ENCODE peak calls at places on chromosomes 12 and 14, in ten cellular contexts. One of them, this sample, is unnamed. For H3K4me1, the result is how much of the 10 kb centered on the place peaks cover.

GRCh38 chr12:44021471-44021971 is 185.6 kb downstream of the TMEM117 start:
- DNase-seq in uterus: no peak
- DNase-seq in adrenal gland: no peak
- DNase-seq in MM.1S: peak
- DNase-seq in psoas muscle: no peak
- DNase-seq in CD8-positive, alpha-beta T cell: no peak
- DNase-seq in effector memory CD4-positive, alpha-beta T cell: no peak
- DNase-seq in pancreas: no peak
- DNase-seq in cardiac muscle cell: no peak
- DNase-seq in endodermal cell: no peak
- DNase-seq in this sample: no peak

GRCh38 chr14:60926002-60926401 is 54.9 kb downstream of the TRMT5 start:
- DNase-seq in MM.1S: no peak
- DNase-seq in cardiac muscle cell: no peak
- DNase-seq in CD8-positive, alpha-beta T cell: no peak
- DNase-seq in uterus: no peak
- DNase-seq in adrenal gland: no peak
- DNase-seq in effector memory CD4-positive, alpha-beta T cell: no peak
- DNase-seq in psoas muscle: no peak
- DNase-seq in endodermal cell: no peak
- DNase-seq in pancreas: no peak
- DNase-seq in this sample: no peak

GRCh38 chr14:66432334-66432733 is 53.8 kb upstream of the CCDC196 start:
- DNase-seq in effector memory CD4-positive, alpha-beta T cell: no peak
- DNase-seq in CD8-positive, alpha-beta T cell: no peak
- DNase-seq in uterus: no peak
- DNase-seq in cardiac muscle cell: no peak
- DNase-seq in pancreas: no peak
- DNase-seq in adrenal gland: no peak
- DNase-seq in MM.1S: no peak
- DNase-seq in psoas muscle: no peak
- DNase-seq in endodermal cell: no peak
- DNase-seq in this sample: no peak

GRCh38 chr12:26022043-26022442 is 63.6 kb downstream of the RASSF8 start:
- DNase-seq in CD8-positive, alpha-beta T cell: no peak
- DNase-seq in uterus: no peak
- DNase-seq in cardiac muscle cell: no peak
- DNase-seq in adrenal gland: no peak
- DNase-seq in effector memory CD4-positive, alpha-beta T cell: no peak
- DNase-seq in pancreas: no peak
- DNase-seq in MM.1S: no peak
- DNase-seq in endodermal cell: no peak
- DNase-seq in psoas muscle: no peak
- DNase-seq in this sample: no peak

GRCh38 chr14:35196571-35196970 is 74.2 kb downstream of the PRORP start:
- DNase-seq in psoas muscle: no peak
- DNase-seq in uterus: no peak
- DNase-seq in effector memory CD4-positive, alpha-beta T cell: no peak
- DNase-seq in CD8-positive, alpha-beta T cell: no peak
- DNase-seq in MM.1S: no peak
- DNase-seq in pancreas: no peak
- DNase-seq in endodermal cell: no peak
- DNase-seq in adrenal gland: no peak
- DNase-seq in cardiac muscle cell: no peak
- DNase-seq in this sample: no peak

GRCh38 chr12:103588680-103589079 is 1.6 kb downstream of the STAB2 start:
- DNase-seq in endodermal cell: no peak
- DNase-seq in adrenal gland: no peak
- DNase-seq in MM.1S: peak
- DNase-seq in effector memory CD4-positive, alpha-beta T cell: no peak
- DNase-seq in uterus: no peak
- DNase-seq in cardiac muscle cell: no peak
- DNase-seq in psoas muscle: no peak
- DNase-seq in pancreas: no peak
- DNase-seq in CD8-positive, alpha-beta T cell: no peak
- DNase-seq in this sample: no peak

GRCh38 chr12:2501464-2502181 is 293.1 kb upstream of the FKBP4 start:
- DNase-seq in psoas muscle: no peak
- DNase-seq in pancreas: no peak
- DNase-seq in adrenal gland: no peak
- DNase-seq in endodermal cell: no peak
- DNase-seq in uterus: no peak
- DNase-seq in MM.1S: no peak
- DNase-seq in CD8-positive, alpha-beta T cell: no peak
- DNase-seq in cardiac muscle cell: peak
- DNase-seq in effector memory CD4-positive, alpha-beta T cell: no peak
- DNase-seq in this sample: no peak

GRCh38 chr12:94676011-94676709 is 25.8 kb upstream of the TMCC3 start:
- DNase-seq in CD8-positive, alpha-beta T cell: peak
- DNase-seq in adrenal gland: peak
- DNase-seq in uterus: no peak
- DNase-seq in pancreas: peak
- DNase-seq in MM.1S: no peak
- DNase-seq in cardiac muscle cell: no peak
- DNase-seq in endodermal cell: peak
- DNase-seq in effector memory CD4-positive, alpha-beta T cell: no peak
- DNase-seq in psoas muscle: no peak
- DNase-seq in this sample: peak

GRCh38 chr12:119020377-119021360 is 39.3 kb downstream of the SRRM4 start:
- DNase-seq in endodermal cell: peak
- DNase-seq in adrenal gland: peak
- DNase-seq in MM.1S: no peak
- DNase-seq in psoas muscle: no peak
- DNase-seq in effector memory CD4-positive, alpha-beta T cell: no peak
- DNase-seq in pancreas: peak
- DNase-seq in CD8-positive, alpha-beta T cell: no peak
- DNase-seq in cardiac muscle cell: peak
- DNase-seq in uterus: no peak
- DNase-seq in this sample: no peak

GRCh38 chr12:54273981-54274380 is 5.9 kb downstream of the CBX5 start:
- DNase-seq in effector memory CD4-positive, alpha-beta T cell: no peak
- DNase-seq in pancreas: no peak
- DNase-seq in adrenal gland: no peak
- DNase-seq in psoas muscle: no peak
- DNase-seq in cardiac muscle cell: no peak
- DNase-seq in uterus: no peak
- DNase-seq in MM.1S: no peak
- DNase-seq in endodermal cell: no peak
- DNase-seq in CD8-positive, alpha-beta T cell: no peak
- DNase-seq in this sample: no peak

GRCh38 chr12:123987022-123987421 is 14.0 kb downstream of the ZNF664 start:
- DNase-seq in adrenal gland: no peak
- DNase-seq in MM.1S: no peak
- DNase-seq in endodermal cell: no peak
- DNase-seq in pancreas: no peak
- DNase-seq in effector memory CD4-positive, alpha-beta T cell: no peak
- DNase-seq in cardiac muscle cell: no peak
- DNase-seq in uterus: no peak
- DNase-seq in psoas muscle: no peak
- DNase-seq in CD8-positive, alpha-beta T cell: no peak
- DNase-seq in this sample: no peak

GRCh38 chr12:54162741-54163140 is 26.0 kb downstream of the SMUG1 start:
- DNase-seq in effector memory CD4-positive, alpha-beta T cell: no peak
- DNase-seq in adrenal gland: no peak
- DNase-seq in psoas muscle: no peak
- DNase-seq in MM.1S: no peak
- DNase-seq in cardiac muscle cell: no peak
- DNase-seq in CD8-positive, alpha-beta T cell: no peak
- DNase-seq in uterus: no peak
- DNase-seq in endodermal cell: no peak
- DNase-seq in pancreas: no peak
- DNase-seq in this sample: no peak

GRCh38 chr12:109088818-109089217 is 4.5 kb downstream of the ALKBH2 start:
- DNase-seq in effector memory CD4-positive, alpha-beta T cell: no peak
- DNase-seq in MM.1S: no peak
- DNase-seq in pancreas: no peak
- DNase-seq in CD8-positive, alpha-beta T cell: no peak
- DNase-seq in cardiac muscle cell: no peak
- DNase-seq in psoas muscle: no peak
- DNase-seq in adrenal gland: no peak
- DNase-seq in uterus: no peak
- DNase-seq in endodermal cell: peak
- DNase-seq in this sample: no peak
- H3K27ac ChIP-seq in effector memory CD4-positive, alpha-beta T cell: no peak
- H3K27ac ChIP-seq in MM.1S: no peak
- H3K27ac ChIP-seq in pancreas: no peak
- H3K27ac ChIP-seq in CD8-positive, alpha-beta T cell: no peak
- H3K27ac ChIP-seq in cardiac muscle cell: no peak
- H3K27ac ChIP-seq in psoas muscle: no peak
- H3K27ac ChIP-seq in adrenal gland: no peak
- H3K27ac ChIP-seq in uterus: no peak
- H3K27ac ChIP-seq in endodermal cell: no peak
- H3K27ac ChIP-seq in this sample: no peak

GRCh38 chr12:121578230-121579189 is 2.3 kb downstream of the KDM2B start:
- DNase-seq in effector memory CD4-positive, alpha-beta T cell: no peak
- DNase-seq in cardiac muscle cell: peak
- DNase-seq in CD8-positive, alpha-beta T cell: no peak
- DNase-seq in pancreas: peak
- DNase-seq in endodermal cell: peak
- DNase-seq in adrenal gland: peak
- DNase-seq in psoas muscle: peak
- DNase-seq in MM.1S: no peak
- DNase-seq in uterus: peak
- DNase-seq in this sample: no peak

GRCh38 chr12:121576851-121577391 is 3.9 kb downstream of the KDM2B start:
- DNase-seq in uterus: peak
- DNase-seq in effector memory CD4-positive, alpha-beta T cell: no peak
- DNase-seq in adrenal gland: no peak
- DNase-seq in MM.1S: no peak
- DNase-seq in psoas muscle: no peak
- DNase-seq in endodermal cell: peak
- DNase-seq in pancreas: no peak
- DNase-seq in cardiac muscle cell: no peak
- DNase-seq in CD8-positive, alpha-beta T cell: no peak
- DNase-seq in this sample: no peak

GRCh38 chr12:121579190-121579791 is 1.5 kb downstream of the KDM2B start:
- DNase-seq in pancreas: peak
- DNase-seq in psoas muscle: peak
- DNase-seq in effector memory CD4-positive, alpha-beta T cell: peak
- DNase-seq in MM.1S: no peak
- DNase-seq in uterus: peak
- DNase-seq in endodermal cell: peak
- DNase-seq in cardiac muscle cell: peak
- DNase-seq in adrenal gland: peak
- DNase-seq in CD8-positive, alpha-beta T cell: peak
- DNase-seq in this sample: peak

GRCh38 chr12:121575952-121576615 is 4.7 kb downstream of the KDM2B start:
- DNase-seq in cardiac muscle cell: no peak
- DNase-seq in uterus: no peak
- DNase-seq in pancreas: no peak
- DNase-seq in endodermal cell: no peak
- DNase-seq in MM.1S: no peak
- DNase-seq in adrenal gland: no peak
- DNase-seq in effector memory CD4-positive, alpha-beta T cell: no peak
- DNase-seq in CD8-positive, alpha-beta T cell: no peak
- DNase-seq in psoas muscle: no peak
- DNase-seq in this sample: no peak

GRCh38 chr12:121577443-121578180 is 3.2 kb downstream of the KDM2B start:
- DNase-seq in pancreas: no peak
- DNase-seq in MM.1S: no peak
- DNase-seq in psoas muscle: no peak
- DNase-seq in adrenal gland: no peak
- DNase-seq in uterus: no peak
- DNase-seq in effector memory CD4-positive, alpha-beta T cell: no peak
- DNase-seq in endodermal cell: peak
- DNase-seq in cardiac muscle cell: peak
- DNase-seq in CD8-positive, alpha-beta T cell: no peak
- DNase-seq in this sample: no peak
- H3K4me1 ChIP-seq in pancreas: under half
- H3K4me1 ChIP-seq in MM.1S: under half
- H3K4me1 ChIP-seq in psoas muscle: under half
- H3K4me1 ChIP-seq in adrenal gland: under half
- H3K4me1 ChIP-seq in uterus: under half
- H3K4me1 ChIP-seq in effector memory CD4-positive, alpha-beta T cell: under half
- H3K4me1 ChIP-seq in endodermal cell: under half
- H3K4me1 ChIP-seq in cardiac muscle cell: under half
- H3K4me1 ChIP-seq in CD8-positive, alpha-beta T cell: under half
- H3K4me1 ChIP-seq in this sample: under half

GRCh38 chr14:50659327-50659974 is 8.7 kb downstream of the SAV1 start:
- DNase-seq in effector memory CD4-positive, alpha-beta T cell: no peak
- DNase-seq in uterus: no peak
- DNase-seq in MM.1S: no peak
- DNase-seq in endodermal cell: no peak
- DNase-seq in adrenal gland: no peak
- DNase-seq in psoas muscle: no peak
- DNase-seq in pancreas: peak
- DNase-seq in cardiac muscle cell: no peak
- DNase-seq in CD8-positive, alpha-beta T cell: no peak
- DNase-seq in this sample: no peak

GRCh38 chr14:50658203-50658602 is 9.9 kb downstream of the SAV1 start:
- DNase-seq in endodermal cell: no peak
- DNase-seq in psoas muscle: no peak
- DNase-seq in CD8-positive, alpha-beta T cell: no peak
- DNase-seq in MM.1S: no peak
- DNase-seq in uterus: no peak
- DNase-seq in pancreas: peak
- DNase-seq in adrenal gland: no peak
- DNase-seq in effector memory CD4-positive, alpha-beta T cell: no peak
- DNase-seq in cardiac muscle cell: no peak
- DNase-seq in this sample: no peak

GRCh38 chr14:50657753-50658152 is 10.4 kb downstream of the SAV1 start:
- DNase-seq in psoas muscle: no peak
- DNase-seq in effector memory CD4-positive, alpha-beta T cell: no peak
- DNase-seq in CD8-positive, alpha-beta T cell: no peak
- DNase-seq in pancreas: no peak
- DNase-seq in endodermal cell: no peak
- DNase-seq in MM.1S: no peak
- DNase-seq in cardiac muscle cell: no peak
- DNase-seq in uterus: no peak
- DNase-seq in adrenal gland: no peak
- DNase-seq in this sample: no peak
- H3K27ac ChIP-seq in psoas muscle: no peak
- H3K27ac ChIP-seq in effector memory CD4-positive, alpha-beta T cell: no peak
- H3K27ac ChIP-seq in CD8-positive, alpha-beta T cell: no peak
- H3K27ac ChIP-seq in pancreas: peak
- H3K27ac ChIP-seq in endodermal cell: no peak
- H3K27ac ChIP-seq in MM.1S: no peak
- H3K27ac ChIP-seq in cardiac muscle cell: no peak
- H3K27ac ChIP-seq in uterus: peak
- H3K27ac ChIP-seq in adrenal gland: peak
- H3K27ac ChIP-seq in this sample: peak

GRCh38 chr12:128639089-128639488 is 184.7 kb downstream of the SLC15A4 start:
- DNase-seq in psoas muscle: no peak
- DNase-seq in MM.1S: no peak
- DNase-seq in cardiac muscle cell: no peak
- DNase-seq in endodermal cell: no peak
- DNase-seq in CD8-positive, alpha-beta T cell: no peak
- DNase-seq in effector memory CD4-positive, alpha-beta T cell: no peak
- DNase-seq in adrenal gland: no peak
- DNase-seq in pancreas: no peak
- DNase-seq in uterus: no peak
- DNase-seq in this sample: no peak

GRCh38 chr12:128637616-128638606 is 185.8 kb downstream of the SLC15A4 start:
- DNase-seq in MM.1S: peak
- DNase-seq in endodermal cell: no peak
- DNase-seq in uterus: no peak
- DNase-seq in pancreas: no peak
- DNase-seq in effector memory CD4-positive, alpha-beta T cell: no peak
- DNase-seq in psoas muscle: no peak
- DNase-seq in CD8-positive, alpha-beta T cell: no peak
- DNase-seq in adrenal gland: no peak
- DNase-seq in cardiac muscle cell: no peak
- DNase-seq in this sample: no peak

GRCh38 chr12:128644664-128645296 is 179.0 kb downstream of the SLC15A4 start:
- DNase-seq in effector memory CD4-positive, alpha-beta T cell: no peak
- DNase-seq in endodermal cell: peak
- DNase-seq in pancreas: no peak
- DNase-seq in cardiac muscle cell: peak
- DNase-seq in adrenal gland: peak
- DNase-seq in CD8-positive, alpha-beta T cell: no peak
- DNase-seq in uterus: no peak
- DNase-seq in MM.1S: no peak
- DNase-seq in psoas muscle: no peak
- DNase-seq in this sample: no peak

GRCh38 chr12:128643106-128643651 is 180.6 kb downstream of the SLC15A4 start:
- DNase-seq in cardiac muscle cell: no peak
- DNase-seq in uterus: peak
- DNase-seq in adrenal gland: no peak
- DNase-seq in CD8-positive, alpha-beta T cell: no peak
- DNase-seq in endodermal cell: no peak
- DNase-seq in MM.1S: no peak
- DNase-seq in psoas muscle: no peak
- DNase-seq in effector memory CD4-positive, alpha-beta T cell: no peak
- DNase-seq in pancreas: no peak
- DNase-seq in this sample: no peak
- H3K4me1 ChIP-seq in cardiac muscle cell: under half
- H3K4me1 ChIP-seq in uterus: under half
- H3K4me1 ChIP-seq in adrenal gland: under half
- H3K4me1 ChIP-seq in CD8-positive, alpha-beta T cell: under half
- H3K4me1 ChIP-seq in endodermal cell: under half
- H3K4me1 ChIP-seq in MM.1S: under half
- H3K4me1 ChIP-seq in psoas muscle: under half
- H3K4me1 ChIP-seq in effector memory CD4-positive, alpha-beta T cell: under half
- H3K4me1 ChIP-seq in pancreas: under half
- H3K4me1 ChIP-seq in this sample: under half

This sample was measured in tibial nerve.